ENCODE peak calls at places on chromosomes 3 and 15, in four cellular contexts. H is stimulated activated CD4-positive, alpha-beta T cell treated with anti-CD3 and anti-CD28 coated beads, Interleukin-4, amount 100 ng/mL, for 24 hours; X is transverse colon; Z is erythroblast. V is an unnamed sample.

GRCh38 chr3:154131850-154132249 is 10.7 kb downstream of the ARHGEF26 start:
- DNase-seq in H (no peak), X (no peak), Z (no peak), V (no peak)

GRCh38 chr3:194401815-194402461 is 2.9 kb upstream of the GP5 start:
- DNase-seq in H (no peak), X (no peak), Z (no peak), V (no peak)

GRCh38 chr3:177538064-177538742 is 340.9 kb upstream of the TBL1XR1 start:
- DNase-seq in H (no peak), X (no peak), Z (no peak), V (no peak)

GRCh38 chr15:62059818-62060115 is 480 bp downstream of the VPS13C start:
- DNase-seq in H (peak), X (peak), Z (peak), V (no peak)

GRCh38 chr3:177201707-177202397 is 4.6 kb upstream of the TBL1XR1 start:
- DNase-seq in H (peak), X (peak), Z (no peak), V (no peak)

GRCh38 chr15:77589839-77590238 is 42.9 kb downstream of the LINGO1 start:
- DNase-seq in H (no peak), X (no peak), Z (no peak), V (peak)

GRCh38 chr15:80697316-80697715 is 2.2 kb downstream of the ABHD17C start:
- DNase-seq in H (no peak), X (peak), Z (no peak), V (no peak)

GRCh38 chr3:45168451-45168850 is 22.3 kb upstream of the CDCP1 start:
- DNase-seq in H (no peak), X (no peak), Z (no peak), V (no peak)

V was measured in DMS79.